ENCODE peak calls at places on chromosomes 13 and 19, in six cellular contexts. Y is ovary, M is K562, Q is PC-3, T is hepatocyte, X is cardiac muscle cell. U is an unnamed sample.

GRCh38 chr19:17522988-17523872 is 11.8 kb downstream of the PGLS start:
- DNase-seq in Y (no peak), M (no peak), Q (no peak), T (no peak), X (no peak), U (no peak)

GRCh38 chr13:44386932-44387556 is 13.4 kb downstream of the SERP2 start:
- DNase-seq in Y (no peak), M (peak; percentile 35), Q (no peak), T (no peak), X (peak; percentile 29), U (no peak)

GRCh38 chr13:27493981-27494380 is 43.6 kb upstream of the MTIF3 start:
- DNase-seq in Y (no peak), M (no peak), Q (no peak), T (no peak), X (no peak), U (no peak)

GRCh38 chr19:4061683-4062575 is 4.8 kb downstream of the ZBTB7A start:
- DNase-seq in Y (peak; percentile 46), M (no peak), Q (peak; percentile 57), T (peak; percentile 85), X (no peak), U (no peak)

GRCh38 chr13:29583073-29583785 is 12.3 kb downstream of the SLC7A1 start:
- DNase-seq in Y (no peak), M (peak; percentile 23), Q (peak; percentile 62), T (no peak), X (no peak), U (no peak)

GRCh38 chr13:94433055-94433947 is 46.2 kb downstream of the DCT start:
- DNase-seq in Y (no peak), M (peak; percentile 7), Q (no peak), T (peak; percentile 83), X (peak; percentile 86), U (no peak)

GRCh38 chr13:40648040-40648439 is 18.4 kb downstream of the FOXO1 start:
- DNase-seq in Y (no peak), M (no peak), Q (no peak), T (no peak), X (no peak), U (peak; percentile 20)

GRCh38 chr13:44266305-44266704 is 107.3 kb upstream of the SERP2 start:
- DNase-seq in Y (no peak), M (no peak), Q (no peak), T (no peak), X (no peak), U (no peak)

GRCh38 chr13:87356314-87356713 is 314.9 kb upstream of the SLITRK5 start:
- DNase-seq in Y (no peak), M (no peak), Q (no peak), T (no peak), X (no peak), U (peak; percentile 4)

GRCh38 chr13:44140146-44140545 is 233.5 kb upstream of the SERP2 start:
- DNase-seq in Y (no peak), M (no peak), Q (no peak), T (peak; percentile 48), X (no peak), U (no peak)

GRCh38 chr13:27371932-27372331 is 52.5 kb upstream of the GTF3A start:
- DNase-seq in Y (no peak), M (no peak), Q (no peak), T (no peak), X (no peak), U (no peak)

GRCh38 chr13:85798999-85799646 is at the start of gene SLITRK6:
- DNase-seq in Y (no peak), M (no peak), Q (peak; percentile 93), T (peak; percentile 75), X (peak; percentile 44), U (peak; percentile 80)

GRCh38 chr19:15577184-15577771 is 37.7 kb upstream of the CYP4F8 start:
- DNase-seq in Y (no peak), M (no peak), Q (no peak), T (no peak), X (no peak), U (no peak)

GRCh38 chr13:96191367-96191766 is 101.5 kb downstream of the HS6ST3 start:
- DNase-seq in Y (no peak), M (no peak), Q (no peak), T (no peak), X (no peak), U (no peak)

GRCh38 chr19:51983361-51983760 is 3.3 kb downstream of the ZNF350 start:
- DNase-seq in Y (no peak), M (no peak), Q (no peak), T (no peak), X (no peak), U (no peak)

GRCh38 chr19:11856568-11857264 is 8.2 kb downstream of the ZNF439 start:
- DNase-seq in Y (no peak), M (no peak), Q (no peak), T (peak; percentile 38), X (no peak), U (no peak)

GRCh38 chr19:1252818-1253513 is 4.6 kb downstream of the MIDN start:
- DNase-seq in Y (peak; percentile 93), M (no peak), Q (peak; percentile 79), T (peak; percentile 95), X (no peak), U (peak; percentile 98)
- TF ChIP-seq CTCF in Y (no peak), M (no peak), Q (no peak), T (no peak), X (no peak), U (peak; percentile 46)

GRCh38 chr19:14474827-14475226 is 327 bp downstream of the PTGER1 start:
- DNase-seq in Y (no peak), M (no peak), Q (no peak), T (no peak), X (no peak), U (no peak)
- H3K4me3 ChIP-seq in Y (no peak overlapping the region), M (peak overlapping the region; percentile 26), Q (peak overlapping the region; percentile 50), T (no peak overlapping the region), X (no peak overlapping the region), U (no peak overlapping the region)

DNA sequence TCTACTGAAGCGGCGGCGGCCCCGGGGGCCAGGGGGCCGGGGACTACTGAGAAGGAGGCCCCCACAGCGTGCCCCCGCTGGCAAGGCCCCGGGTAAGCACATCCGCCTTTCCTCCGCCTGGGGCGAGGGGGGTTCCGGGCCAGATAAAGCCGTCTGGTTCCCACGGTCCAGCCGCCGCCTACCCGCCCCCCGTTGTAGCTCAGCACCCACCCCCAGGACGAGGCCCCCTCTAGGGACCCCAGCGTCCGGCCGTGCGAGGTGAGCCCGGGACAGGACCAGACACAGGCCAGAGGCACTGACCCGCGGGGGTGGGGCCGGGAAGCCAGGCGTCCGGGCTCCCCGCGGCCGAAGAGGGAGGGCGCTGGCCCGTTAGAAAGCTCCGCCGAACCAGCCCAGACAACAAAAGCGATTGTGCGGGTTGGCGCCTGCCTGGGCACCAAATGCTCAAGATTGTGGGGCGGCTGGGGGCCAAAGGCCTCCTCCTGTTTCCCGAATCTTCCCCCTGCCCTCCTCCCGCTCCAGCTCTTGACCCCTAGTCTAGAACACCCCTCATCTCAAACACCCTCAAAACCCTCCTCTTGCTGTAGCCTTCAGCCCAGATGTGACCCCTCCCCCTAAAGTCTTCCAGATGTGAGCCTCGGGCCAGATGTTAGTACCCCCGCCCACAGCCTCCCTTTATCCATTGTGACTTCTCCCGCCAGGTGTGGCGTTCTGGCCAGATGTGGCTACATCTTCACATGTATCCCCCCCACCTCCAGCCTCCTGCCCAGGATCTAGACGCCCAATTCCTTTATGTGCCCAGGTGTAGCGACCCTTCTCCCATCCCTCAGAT is 867 bp upstream of the LTBP4 start:
- DNase-seq in Y (peak; percentile 63), M (no peak), Q (no peak), T (no peak), X (no peak), U (peak; percentile 65)
- H3K27me3 ChIP-seq in Y (no peaks in the 10 kb centered on the region), M (no peaks in the 10 kb centered on the region), Q (no peaks in the 10 kb centered on the region), T (peaks cover 35% of the 10 kb centered on the region), X (peaks cover 11% of the 10 kb centered on the region), U (no peaks in the 10 kb centered on the region)

DNA sequence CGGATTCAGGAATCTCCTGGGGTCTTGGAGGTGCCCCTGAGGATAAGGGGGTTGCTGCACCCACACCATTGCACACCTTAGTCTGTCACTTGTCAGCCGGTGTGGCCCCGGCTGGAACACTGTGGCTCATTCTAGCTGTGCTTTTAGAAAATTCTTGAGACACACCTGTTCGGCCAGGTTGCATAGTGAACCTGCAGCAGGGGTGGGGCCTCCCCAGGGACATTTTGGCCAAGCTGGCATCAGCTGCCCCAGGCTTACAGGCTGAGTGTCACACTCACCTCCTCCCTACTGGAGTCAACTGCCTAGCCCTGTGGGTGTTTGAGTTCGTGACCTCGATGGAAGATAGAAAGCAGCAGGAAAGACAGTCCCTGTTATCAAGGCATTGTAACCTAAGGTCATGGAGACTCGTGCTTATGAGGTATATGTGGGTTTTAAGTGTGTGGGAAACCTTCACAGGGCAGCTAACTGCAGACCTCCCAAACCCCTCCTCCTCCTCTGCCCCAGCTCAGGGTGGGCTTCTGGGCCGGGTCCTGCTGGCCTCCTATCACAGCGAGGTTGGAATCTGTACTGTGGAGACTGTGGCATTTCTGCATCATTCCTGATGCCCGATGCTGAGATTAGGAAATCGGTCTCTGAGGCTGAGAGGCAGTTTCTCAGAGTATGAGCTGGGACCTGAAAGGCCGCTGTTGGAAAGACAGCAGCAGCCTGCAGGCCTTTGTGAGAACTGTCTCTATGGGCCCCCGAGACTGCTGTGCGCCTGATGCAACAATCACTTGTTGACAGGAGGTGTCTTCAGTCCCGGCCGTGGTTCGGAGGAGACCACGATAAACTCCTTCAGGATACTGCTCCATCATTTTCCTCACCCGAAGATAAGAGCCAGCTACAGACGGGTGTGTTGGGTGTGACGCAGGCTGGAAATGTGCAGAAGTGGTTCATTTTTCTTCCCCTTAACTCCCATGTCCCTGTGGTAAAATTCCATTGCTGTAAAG is 72.2 kb downstream of the ATP11A start:
- DNase-seq in Y (no peak), M (peak; percentile 11), Q (no peak), T (peak; percentile 53), X (peak; percentile 55), U (no peak)
- TF ChIP-seq CTCF in Y (no peak), M (no peak), Q (no peak), T (no peak), X (peak; percentile 37), U (no peak)

GRCh38 chr19:7762719-7763293 is at the start of gene CLEC4M:
- DNase-seq in Y (no peak), M (no peak), Q (no peak), T (no peak), X (no peak), U (no peak)
- H3K4me3 ChIP-seq in Y (no peak within 1 kb of the TSS), M (no peak within 1 kb of the TSS), Q (no peak within 1 kb of the TSS), T (no peak within 1 kb of the TSS), X (no peak within 1 kb of the TSS), U (no peak within 1 kb of the TSS)

DNA sequence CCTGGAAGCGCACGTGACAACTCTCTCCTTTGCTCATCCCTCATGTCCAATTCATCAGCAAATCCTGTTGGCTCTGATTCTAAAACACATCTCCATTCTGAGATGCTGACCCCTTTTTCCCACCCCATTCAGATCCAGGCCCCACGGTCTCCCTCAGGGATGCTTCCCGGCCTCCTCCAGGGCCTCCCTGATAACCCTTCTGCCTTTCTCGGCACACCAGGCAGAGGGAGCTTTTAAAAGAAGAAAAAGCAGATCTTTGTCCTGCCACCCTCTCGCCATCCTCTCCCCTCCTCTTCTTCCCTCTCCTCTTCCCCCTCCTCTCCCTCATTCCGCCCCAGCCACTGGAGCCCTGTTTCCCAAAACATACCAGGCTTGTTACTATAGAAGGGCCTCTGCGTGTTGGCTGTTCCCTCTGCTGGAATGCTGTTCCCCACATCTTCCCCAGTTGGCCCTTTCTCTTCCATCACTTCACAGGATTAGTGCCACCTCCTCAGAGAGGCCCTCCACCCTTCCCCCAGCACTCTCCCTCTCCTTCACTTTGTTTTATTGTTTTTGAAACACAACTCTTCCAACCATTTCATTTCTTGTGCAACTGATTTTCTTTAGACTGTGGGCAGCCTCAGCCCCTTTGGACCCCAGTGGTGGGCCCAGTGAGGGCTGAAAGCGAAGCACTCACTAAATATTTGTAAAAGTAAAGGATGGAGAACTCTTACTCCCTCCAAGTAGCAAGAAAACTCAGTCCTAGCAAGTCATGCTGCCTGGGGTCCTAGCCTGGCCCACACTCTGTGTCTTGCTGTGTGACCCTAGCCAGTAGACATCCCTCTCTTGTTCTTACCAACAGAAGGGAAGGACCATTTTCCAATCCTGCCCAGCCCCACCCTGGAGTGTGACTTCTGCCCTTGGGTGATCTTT is 2.5 kb upstream of the CRLF1 start:
- DNase-seq in Y (no peak), M (no peak), Q (no peak), T (no peak), X (no peak), U (no peak)
- H3K27me3 ChIP-seq in Y (peaks cover 9% of the 10 kb centered on the region), M (peaks cover 87% of the 10 kb centered on the region), Q (peaks cover 90% of the 10 kb centered on the region), T (peaks cover 90% of the 10 kb centered on the region), X (peaks cover 97% of the 10 kb centered on the region), U (no peaks in the 10 kb centered on the region)

U was measured in A673.